ENCODE peak calls at places on chromosome 15, in six cellular contexts. S is Daoy; D is WERI-Rb-1; R is stimulated activated CD4-positive, alpha-beta T cell treated with anti-CD3 and anti-CD28 coated beads, Interleukin-4, amount 100 ng/mL, for 24 hours; X is kidney epithelial cell; F is adipocyte. E is an unnamed sample.

GRCh38 chr15:84788500-84788899 is 28.7 kb upstream of the ALPK3 start:
- DNase-seq in S (no peak), D (no peak), R (no peak), X (no peak), F (peak; percentile 44), E (no peak)

GRCh38 chr15:79475312-79475711 is 43.2 kb downstream of the MINAR1 start:
- DNase-seq in S (no peak), D (no peak), R (no peak), X (no peak), F (peak; percentile 35), E (no peak)

GRCh38 chr15:40333922-40334492 is 6.7 kb downstream of the CCDC9B start:
- DNase-seq in S (peak; percentile 31), D (peak; percentile 92), R (no peak), X (no peak), F (peak; percentile 60), E (peak; percentile 52)

GRCh38 chr15:62569460-62570404 is 404.6 kb upstream of the C2CD4B start:
- DNase-seq in S (peak; percentile 56), D (no peak), R (no peak), X (peak; percentile 57), F (peak; percentile 78), E (no peak)

GRCh38 chr15:51338496-51338895 is at the start of gene CYP19A1:
- DNase-seq in S (no peak), D (no peak), R (no peak), X (no peak), F (no peak), E (no peak)

GRCh38 chr15:96345560-96346389 is 15.3 kb downstream of the NR2F2 start:
- DNase-seq in S (no peak), D (peak; percentile 61), R (no peak), X (no peak), F (peak; percentile 29), E (peak; percentile 86)

GRCh38 chr15:97504031-97504430 is 456.5 kb upstream of the ARRDC4 start:
- DNase-seq in S (peak; percentile 81), D (no peak), R (no peak), X (peak; percentile 58), F (peak; percentile 3), E (peak; percentile 95)

GRCh38 chr15:20352241-20353200 is 189.1 kb downstream of the GOLGA6L6 start:
- DNase-seq in S (no peak), D (no peak), R (peak; percentile 4), X (no peak), F (no peak), E (no peak)

GRCh38 chr15:92878593-92879053 is 21.5 kb upstream of the CHD2 start:
- DNase-seq in S (no peak), D (no peak), R (no peak), X (no peak), F (no peak), E (no peak)

GRCh38 chr15:31301687-31301990 is 25.0 kb upstream of the KLF13 start:
- DNase-seq in S (no peak), D (no peak), R (no peak), X (no peak), F (no peak), E (no peak)

GRCh38 chr15:60362318-60363023 is 35.3 kb downstream of the ANXA2 start:
- DNase-seq in S (peak; percentile 81), D (no peak), R (peak; percentile 58), X (no peak), F (peak; percentile 85), E (peak; percentile 65)

GRCh38 chr15:68431037-68431791 is 749 bp downstream of the ITGA11 start:
- DNase-seq in S (peak; percentile 21), D (no peak), R (no peak), X (no peak), F (peak; percentile 78), E (no peak)

GRCh38 chr15:93362821-93363220 is 273.8 kb upstream of the RGMA start:
- DNase-seq in S (no peak), D (no peak), R (no peak), X (no peak), F (no peak), E (no peak)

GRCh38 chr15:85411992-85412538 is 31.7 kb downstream of the AKAP13 start:
- DNase-seq in S (no peak), D (no peak), R (no peak), X (no peak), F (peak; percentile 65), E (peak; percentile 26)

GRCh38 chr15:52243697-52244555 is 51.7 kb downstream of the MYO5C start:
- DNase-seq in S (no peak), D (no peak), R (no peak), X (no peak), F (no peak), E (no peak)

GRCh38 chr15:52417501-52417900 is 111.2 kb downstream of the MYO5A start:
- DNase-seq in S (peak; percentile 60), D (no peak), R (no peak), X (no peak), F (no peak), E (peak; percentile 49)

GRCh38 chr15:88385078-88385700 is 82.0 kb downstream of the MRPL46 start:
- DNase-seq in S (no peak), D (no peak), R (peak; percentile 22), X (peak; percentile 56), F (peak; percentile 44), E (no peak)

GRCh38 chr15:95409924-95410323 is 920.6 kb upstream of the NR2F2 start:
- DNase-seq in S (no peak), D (no peak), R (no peak), X (no peak), F (no peak), E (peak; percentile 65)

GRCh38 chr15:37981781-37982180 is 47.3 kb downstream of the TMCO5A start:
- DNase-seq in S (peak; percentile 16), D (peak; percentile 14), R (no peak), X (no peak), F (peak; percentile 29), E (peak; percentile 45)